ENCODE peak calls at places on chromosome 9, in ten cellular contexts. H is uterus; T is fibroblast of lung; Z is DND-41; Q is HCT116; O is endothelial cell of umbilical vein; Y is BJ; V is mammary epithelial cell; E is body of pancreas; A is CD8-positive, alpha-beta T cell. D is an unnamed sample.

GRCh38 chr9:132609829-132610228 is 27.4 kb downstream of the BARHL1 start:
- DNase-seq in O (no peak), E (no peak), A (no peak), Y (peak; percentile 44), V (peak; percentile 54), H (no peak), T (peak; percentile 96), Z (no peak), Q (no peak), D (no peak)

GRCh38 chr9:129696803-129697110 is 31.3 kb downstream of the PRRX2 start:
- DNase-seq in E (no peak), A (no peak), T (no peak), V (no peak), O (no peak), Z (no peak), H (no peak), Y (no peak), Q (no peak), D (no peak)

GRCh38 chr9:77018058-77019009 is 1.1 kb upstream of the FOXB2 start:
- DNase-seq in Z (no peak), Q (no peak), V (no peak), O (no peak), A (no peak), E (no peak), H (no peak), Y (no peak), T (no peak), D (peak; percentile 52)

GRCh38 chr9:19386469-19387044 is 6.5 kb upstream of the RPS6 start:
- DNase-seq in H (no peak), E (no peak), O (peak; percentile 92), Z (no peak), T (no peak), Y (no peak), A (no peak), V (no peak), Q (no peak), D (no peak)

GRCh38 chr9:6549106-6549505 is 96.4 kb downstream of the GLDC start:
- DNase-seq in Z (no peak), H (no peak), V (no peak), A (no peak), Q (no peak), O (no peak), E (no peak), T (no peak), Y (no peak), D (no peak)

GRCh38 chr9:131096490-131097258 is at the start of gene AIF1L:
- DNase-seq in E (peak; percentile 58), Q (peak; percentile 29), Y (no peak), V (peak; percentile 20), O (peak; percentile 23), A (no peak), H (no peak), T (no peak), Z (no peak), D (no peak)

GRCh38 chr9:129487658-129488483 is 133.0 kb downstream of the C9orf50 start:
- DNase-seq in O (peak; percentile 67), T (peak; percentile 68), Z (peak; percentile 33), Y (no peak), H (no peak), A (no peak), E (peak; percentile 72), V (peak; percentile 50), Q (no peak), D (peak; percentile 78)

GRCh38 chr9:84711936-84712335 is 42.4 kb downstream of the NTRK2 start:
- DNase-seq in O (no peak), T (no peak), A (no peak), E (peak; percentile 48), H (no peak), V (peak; percentile 97), Y (peak; percentile 26), Q (no peak), Z (no peak), D (peak; percentile 70)

GRCh38 chr9:31588010-31588409 is 796.4 kb upstream of the ACO1 start:
- DNase-seq in Z (no peak), V (no peak), H (no peak), E (peak; percentile 2), Y (no peak), A (no peak), Q (no peak), O (no peak), T (no peak), D (no peak)

GRCh38 chr9:126088336-126088735 is 238.3 kb upstream of the MVB12B start:
- DNase-seq in A (no peak), V (no peak), Y (no peak), H (no peak), Z (no peak), O (no peak), E (no peak), Q (no peak), T (no peak), D (no peak)

GRCh38 chr9:131056781-131057506 is 39.4 kb upstream of the AIF1L start:
- DNase-seq in Q (no peak), V (no peak), Y (no peak), A (no peak), Z (no peak), E (no peak), H (no peak), O (no peak), T (no peak), D (no peak)

GRCh38 chr9:297104-297794 is 82.6 kb downstream of the DOCK8 start:
- DNase-seq in Y (no peak), V (peak; percentile 80), O (no peak), Q (no peak), H (no peak), Z (no peak), A (no peak), T (no peak), E (peak; percentile 70), D (no peak)

GRCh38 chr9:19442240-19442639 is 33.4 kb downstream of the ACER2 start:
- DNase-seq in E (no peak), A (no peak), Y (no peak), O (no peak), Z (no peak), V (no peak), H (no peak), T (no peak), Q (no peak), D (no peak)

GRCh38 chr9:108443278-108443633 is 412.5 kb downstream of the ACTL7B start:
- DNase-seq in Z (no peak), H (no peak), Y (peak; percentile 26), O (no peak), E (no peak), V (peak; percentile 27), A (no peak), Q (no peak), T (peak; percentile 84), D (no peak)

GRCh38 chr9:134811079-134811672 is 69.4 kb upstream of the FCN2 start:
- DNase-seq in Z (no peak), H (no peak), Q (no peak), O (no peak), T (no peak), V (no peak), E (no peak), Y (no peak), A (no peak), D (no peak)
- H3K36me3 ChIP-seq in Z (no peaks in the 10 kb centered on the region), H (no peaks in the 10 kb centered on the region), Q (no peaks in the 10 kb centered on the region), O (peaks cover 3% of the 10 kb centered on the region), T (peaks cover 46% of the 10 kb centered on the region), V (no peaks in the 10 kb centered on the region), E (no peaks in the 10 kb centered on the region), Y (peaks cover 61% of the 10 kb centered on the region), A (no peaks in the 10 kb centered on the region), D (peaks cover 10% of the 10 kb centered on the region)

GRCh38 chr9:37034320-37034937 is 361 bp upstream of the PAX5 start:
- DNase-seq in Y (no peak), T (no peak), A (no peak), O (no peak), Q (no peak), V (no peak), Z (no peak), H (no peak), E (no peak), D (no peak)
- TF ChIP-seq CTCF in Y (peak; percentile 12), T (no peak), A (no peak), O (peak; percentile 21), Q (peak; percentile 50), V (peak; percentile 37), Z (no peak), H (no peak), E (no peak), D (no peak)

DNA sequence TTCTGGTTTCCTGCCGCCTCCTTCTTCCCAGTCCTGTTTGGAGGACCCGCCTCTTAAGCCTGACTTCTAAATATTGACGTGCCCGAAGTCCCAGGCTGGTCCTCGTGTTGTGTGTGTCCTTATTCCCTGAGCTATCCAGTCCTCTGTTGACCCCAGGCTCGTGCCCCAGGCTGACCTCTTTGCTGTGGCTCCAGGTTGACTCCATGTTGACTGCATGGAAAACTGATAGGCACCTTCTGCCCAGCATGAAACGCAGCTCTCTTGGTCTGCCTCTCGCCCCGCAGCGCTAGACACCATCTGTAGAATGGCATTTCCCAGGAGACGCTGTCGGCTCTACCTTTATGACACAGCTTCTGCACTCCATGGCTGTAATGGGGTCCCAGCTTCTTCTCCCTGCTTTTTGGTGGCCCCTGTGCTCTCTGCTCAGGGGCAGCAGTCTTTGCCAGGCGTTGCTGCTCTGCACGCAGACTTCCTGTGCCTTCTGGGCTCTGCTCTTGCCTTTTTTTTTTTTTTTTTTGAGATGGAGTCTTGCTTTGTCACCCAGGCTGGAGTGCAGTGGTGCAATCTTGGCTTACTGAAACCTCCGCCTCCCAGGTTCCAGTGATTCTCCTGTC is 28.4 kb downstream of the EHMT1 start:
- DNase-seq in T (no peak), O (no peak), E (no peak), A (no peak), Z (no peak), V (no peak), Q (no peak), H (no peak), Y (no peak), D (no peak)
- H3K36me3 ChIP-seq in T (peaks cover 2% of the 10 kb centered on the region), O (no peaks in the 10 kb centered on the region), E (no peaks in the 10 kb centered on the region), A (peaks cover 7% of the 10 kb centered on the region), Z (peaks cover 21% of the 10 kb centered on the region), V (peaks cover 8% of the 10 kb centered on the region), Q (peaks cover 3% of the 10 kb centered on the region), H (no peaks in the 10 kb centered on the region), Y (peaks cover 5% of the 10 kb centered on the region), D (peaks cover 7% of the 10 kb centered on the region)

GRCh38 chr9:18235181-18235908 is 238.6 kb upstream of the ADAMTSL1 start:
- DNase-seq in O (no peak), Y (no peak), H (no peak), V (no peak), T (no peak), E (no peak), Z (no peak), Q (no peak), A (no peak), D (no peak)

GRCh38 chr9:18238752-18239151 is 235.2 kb upstream of the ADAMTSL1 start:
- DNase-seq in V (peak; percentile 66), Q (no peak), T (peak; percentile 68), H (no peak), Z (no peak), E (no peak), Y (peak; percentile 33), O (peak; percentile 36), A (no peak), D (no peak)

GRCh38 chr9:18236336-18236735 is 237.6 kb upstream of the ADAMTSL1 start:
- DNase-seq in A (no peak), T (no peak), O (peak; percentile 39), Z (no peak), E (no peak), Q (no peak), V (no peak), H (no peak), Y (no peak), D (no peak)

GRCh38 chr9:18238254-18238653 is 235.7 kb upstream of the ADAMTSL1 start:
- DNase-seq in A (no peak), T (peak; percentile 84), Y (no peak), V (peak; percentile 78), Z (no peak), O (peak; percentile 97), E (no peak), H (no peak), Q (no peak), D (no peak)

GRCh38 chr9:18237776-18238175 is 236.2 kb upstream of the ADAMTSL1 start:
- DNase-seq in V (no peak), A (no peak), H (no peak), T (no peak), Q (no peak), O (no peak), Z (no peak), Y (no peak), E (no peak), D (no peak)
- TF ChIP-seq CTCF in V (no peak), A (no peak), H (no peak), T (no peak), Q (no peak), O (no peak), Z (no peak), Y (no peak), E (no peak), D (no peak)

D was measured in right atrium auricular region.